ENCODE peak calls at places on chromosomes 4 and X, in nine cellular contexts. T is kidney epithelial cell; P is stimulated activated CD4-positive, alpha-beta T cell treated with anti-CD3 and anti-CD28 coated beads, Interleukin-12 subunit alpha, Interleukin-12 subunit beta, amount 100 ng/mL, for 24 hours; V is psoas muscle; Y is aorta; Q is astrocyte; U is foreskin fibroblast; R is RCC 7860; N is frontal cortex. E is an unnamed sample.

GRCh38 chr4:82587826-82588225 is 26.0 kb upstream of the TMEM150C start:
- DNase-seq in T (no peak), P (no peak), V (no peak), Y (no peak), Q (no peak), U (no peak), R (no peak), N (no peak), E (no peak)

GRCh38 chrX:65451663-65452062 is 82.9 kb downstream of the LAS1L start:
- DNase-seq in T (no peak), P (no peak), V (no peak), Y (no peak), Q (no peak), U (peak; percentile 10), R (peak; percentile 5), N (no peak), E (no peak)

GRCh38 chr4:7766661-7767345 is 172.9 kb downstream of the AFAP1 start:
- DNase-seq in T (no peak), P (no peak), V (no peak), Y (peak; percentile 68), Q (no peak), U (peak; percentile 60), R (peak; percentile 46), N (no peak), E (no peak)

GRCh38 chrX:40100537-40101429 is 3.0 kb upstream of the BCOR start:
- DNase-seq in T (no peak), P (no peak), V (no peak), Y (no peak), Q (no peak), U (no peak), R (no peak), N (no peak), E (no peak)

GRCh38 chr4:48315728-48316630 is 25.4 kb upstream of the SLAIN2 start:
- DNase-seq in T (no peak), P (no peak), V (no peak), Y (no peak), Q (peak; percentile 58), U (peak; percentile 78), R (peak; percentile 58), N (peak; percentile 14), E (no peak)

GRCh38 chrX:54087661-54088060 is 43.4 kb upstream of the PHF8 start:
- DNase-seq in T (no peak), P (no peak), V (no peak), Y (no peak), Q (no peak), U (no peak), R (no peak), N (no peak), E (no peak)

GRCh38 chr4:7074423-7074822 is 6.6 kb upstream of the GRPEL1 start:
- DNase-seq in T (no peak), P (no peak), V (peak; percentile 76), Y (no peak), Q (no peak), U (no peak), R (peak; percentile 45), N (no peak), E (no peak)

GRCh38 chr4:1171306-1172227 is 816 bp downstream of the SPON2 start:
- DNase-seq in T (no peak), P (no peak), V (peak; percentile 67), Y (peak; percentile 81), Q (no peak), U (peak; percentile 42), R (no peak), N (no peak), E (no peak)

GRCh38 chr4:151045907-151046306 is 30.8 kb upstream of the LRBA start:
- DNase-seq in T (no peak), P (no peak), V (no peak), Y (no peak), Q (no peak), U (no peak), R (no peak), N (no peak), E (no peak)

GRCh38 chr4:128782875-128783614 is 26.5 kb upstream of the JADE1 start:
- DNase-seq in T (no peak), P (no peak), V (peak; percentile 65), Y (no peak), Q (peak; percentile 69), U (peak; percentile 35), R (peak; percentile 27), N (no peak), E (no peak)

GRCh38 chr4:139704915-139705485 is 39.4 kb downstream of the MGST2 start:
- DNase-seq in T (no peak), P (no peak), V (no peak), Y (no peak), Q (peak; percentile 24), U (no peak), R (no peak), N (no peak), E (no peak)

GRCh38 chr4:188041721-188042120 is 46.1 kb downstream of the ZFP42 start:
- DNase-seq in T (no peak), P (no peak), V (no peak), Y (no peak), Q (no peak), U (no peak), R (no peak), N (no peak), E (no peak)

GRCh38 chrX:2664497-2664896 is 26.6 kb upstream of the CD99 start:
- DNase-seq in T (no peak), P (no peak), V (peak; percentile 53), Y (no peak), Q (peak; percentile 76), U (peak; percentile 87), R (no peak), N (no peak), E (no peak)

GRCh38 chr4:185774076-185774731 is 37.8 kb downstream of the SORBS2 start:
- DNase-seq in T (no peak), P (no peak), V (no peak), Y (no peak), Q (no peak), U (peak; percentile 23), R (no peak), N (no peak), E (no peak)

GRCh38 chr4:27807207-27807606 is 946.6 kb downstream of the STIM2 start:
- DNase-seq in T (no peak), P (no peak), V (no peak), Y (no peak), Q (peak; percentile 25), U (no peak), R (no peak), N (no peak), E (no peak)

GRCh38 chr4:107616838-107617389 is 103.1 kb downstream of the PAPSS1 start:
- DNase-seq in T (no peak), P (no peak), V (no peak), Y (no peak), Q (no peak), U (no peak), R (peak; percentile 30), N (no peak), E (no peak)

GRCh38 chr4:157265281-157265680 is 44.8 kb downstream of the GRIA2 start:
- DNase-seq in T (no peak), P (no peak), V (peak; percentile 65), Y (no peak), Q (peak; percentile 31), U (peak; percentile 73), R (no peak), N (no peak), E (peak; percentile 38)

GRCh38 chr4:107837298-107837697 is 12.6 kb downstream of the SGMS2 start:
- DNase-seq in T (no peak), P (no peak), V (no peak), Y (no peak), Q (no peak), U (no peak), R (no peak), N (no peak), E (no peak)

GRCh38 chr4:129672941-129673340 is 577.0 kb downstream of the C4orf33 start:
- DNase-seq in T (no peak), P (no peak), V (no peak), Y (no peak), Q (no peak), U (no peak), R (no peak), N (no peak), E (no peak)

GRCh38 chrX:34848281-34848680 is 94.3 kb upstream of the FAM47B start:
- DNase-seq in T (no peak), P (no peak), V (no peak), Y (no peak), Q (peak; percentile 5), U (peak; percentile 74), R (no peak), N (no peak), E (no peak)